ENCODE peak calls at places on chromosomes 11 and 22, in eight cellular contexts. One of them, this sample, is unnamed.
A peak's percentile ranks its signal among the peaks of the same experiment; 100 is the strongest.

GRCh38 chr22:37462983-37463382 is 23.2 kb downstream of the MFNG start:
- DNase-seq in NCI-H1694: no peak
- DNase-seq in HT1080: no peak
- DNase-seq in mesenchymal stem cell: peak; percentile 64
- DNase-seq in activated T-cell treated with anti-CD3 and anti-CD28 coated beads, Interleukin-2, amount 50 U/mL, for 1 hour: no peak
- DNase-seq in activated CD4-positive, alpha-beta T cell treated with anti-CD3 and anti-CD28 coated beads for 24 hours: no peak
- DNase-seq in lung microvascular endothelial cell: peak; percentile 33
- DNase-seq in neuronal stem cell: peak; percentile 57
- DNase-seq in this sample: no peak

GRCh38 chr11:114072978-114073377 is 13.5 kb downstream of the ZBTB16 start:
- DNase-seq in activated T-cell treated with anti-CD3 and anti-CD28 coated beads, Interleukin-2, amount 50 U/mL, for 1 hour: no peak
- DNase-seq in activated CD4-positive, alpha-beta T cell treated with anti-CD3 and anti-CD28 coated beads for 24 hours: no peak
- DNase-seq in mesenchymal stem cell: no peak
- DNase-seq in neuronal stem cell: no peak
- DNase-seq in NCI-H1694: no peak
- DNase-seq in lung microvascular endothelial cell: no peak
- DNase-seq in HT1080: no peak
- DNase-seq in this sample: peak; percentile 10

GRCh38 chr11:1878134-1879031 is 13.3 kb downstream of the PRR33 start:
- DNase-seq in activated T-cell treated with anti-CD3 and anti-CD28 coated beads, Interleukin-2, amount 50 U/mL, for 1 hour: no peak
- DNase-seq in neuronal stem cell: no peak
- DNase-seq in activated CD4-positive, alpha-beta T cell treated with anti-CD3 and anti-CD28 coated beads for 24 hours: no peak
- DNase-seq in HT1080: no peak
- DNase-seq in mesenchymal stem cell: no peak
- DNase-seq in lung microvascular endothelial cell: no peak
- DNase-seq in NCI-H1694: no peak
- DNase-seq in this sample: peak; percentile 32

GRCh38 chr22:38843201-38843715 is 570 bp downstream of the NPTXR start:
- DNase-seq in NCI-H1694: peak; percentile 12
- DNase-seq in activated T-cell treated with anti-CD3 and anti-CD28 coated beads, Interleukin-2, amount 50 U/mL, for 1 hour: peak; percentile 68
- DNase-seq in activated CD4-positive, alpha-beta T cell treated with anti-CD3 and anti-CD28 coated beads for 24 hours: no peak
- DNase-seq in mesenchymal stem cell: peak; percentile 80
- DNase-seq in neuronal stem cell: peak; percentile 56
- DNase-seq in lung microvascular endothelial cell: peak; percentile 87
- DNase-seq in HT1080: peak; percentile 71
- DNase-seq in this sample: peak; percentile 75

GRCh38 chr11:71400216-71400615 is 48.0 kb downstream of the DHCR7 start:
- DNase-seq in NCI-H1694: no peak
- DNase-seq in activated T-cell treated with anti-CD3 and anti-CD28 coated beads, Interleukin-2, amount 50 U/mL, for 1 hour: no peak
- DNase-seq in neuronal stem cell: no peak
- DNase-seq in activated CD4-positive, alpha-beta T cell treated with anti-CD3 and anti-CD28 coated beads for 24 hours: no peak
- DNase-seq in mesenchymal stem cell: no peak
- DNase-seq in lung microvascular endothelial cell: no peak
- DNase-seq in HT1080: no peak
- DNase-seq in this sample: no peak

GRCh38 chr11:46294365-46295309 is 17.2 kb downstream of the CREB3L1 start:
- DNase-seq in activated T-cell treated with anti-CD3 and anti-CD28 coated beads, Interleukin-2, amount 50 U/mL, for 1 hour: no peak
- DNase-seq in mesenchymal stem cell: peak; percentile 97
- DNase-seq in lung microvascular endothelial cell: no peak
- DNase-seq in HT1080: peak; percentile 76
- DNase-seq in NCI-H1694: no peak
- DNase-seq in neuronal stem cell: peak; percentile 70
- DNase-seq in activated CD4-positive, alpha-beta T cell treated with anti-CD3 and anti-CD28 coated beads for 24 hours: no peak
- DNase-seq in this sample: no peak

GRCh38 chr22:50419116-50419515 is 55.7 kb downstream of the SBF1 start:
- DNase-seq in neuronal stem cell: no peak
- DNase-seq in lung microvascular endothelial cell: no peak
- DNase-seq in HT1080: no peak
- DNase-seq in activated T-cell treated with anti-CD3 and anti-CD28 coated beads, Interleukin-2, amount 50 U/mL, for 1 hour: no peak
- DNase-seq in mesenchymal stem cell: no peak
- DNase-seq in activated CD4-positive, alpha-beta T cell treated with anti-CD3 and anti-CD28 coated beads for 24 hours: no peak
- DNase-seq in NCI-H1694: no peak
- DNase-seq in this sample: no peak

GRCh38 chr22:49896201-49896600 is 22.0 kb downstream of the ALG12 start:
- DNase-seq in neuronal stem cell: no peak
- DNase-seq in HT1080: no peak
- DNase-seq in activated T-cell treated with anti-CD3 and anti-CD28 coated beads, Interleukin-2, amount 50 U/mL, for 1 hour: no peak
- DNase-seq in mesenchymal stem cell: no peak
- DNase-seq in lung microvascular endothelial cell: no peak
- DNase-seq in activated CD4-positive, alpha-beta T cell treated with anti-CD3 and anti-CD28 coated beads for 24 hours: no peak
- DNase-seq in NCI-H1694: no peak
- DNase-seq in this sample: peak; percentile 43

GRCh38 chr22:19679476-19680099 is 34.7 kb upstream of the SEPTIN5 start:
- DNase-seq in mesenchymal stem cell: peak; percentile 2
- DNase-seq in HT1080: no peak
- DNase-seq in lung microvascular endothelial cell: peak; percentile 50
- DNase-seq in activated CD4-positive, alpha-beta T cell treated with anti-CD3 and anti-CD28 coated beads for 24 hours: peak; percentile 9
- DNase-seq in activated T-cell treated with anti-CD3 and anti-CD28 coated beads, Interleukin-2, amount 50 U/mL, for 1 hour: peak; percentile 58
- DNase-seq in NCI-H1694: no peak
- DNase-seq in neuronal stem cell: no peak
- DNase-seq in this sample: peak; percentile 82

GRCh38 chr11:70531281-70532065 is 133.1 kb downstream of the CTTN start:
- DNase-seq in neuronal stem cell: no peak
- DNase-seq in mesenchymal stem cell: no peak
- DNase-seq in NCI-H1694: no peak
- DNase-seq in activated CD4-positive, alpha-beta T cell treated with anti-CD3 and anti-CD28 coated beads for 24 hours: no peak
- DNase-seq in HT1080: no peak
- DNase-seq in lung microvascular endothelial cell: no peak
- DNase-seq in activated T-cell treated with anti-CD3 and anti-CD28 coated beads, Interleukin-2, amount 50 U/mL, for 1 hour: peak; percentile 6
- DNase-seq in this sample: peak; percentile 57

GRCh38 chr11:118437736-118438125 is 1.4 kb downstream of the KMT2A start:
- DNase-seq in lung microvascular endothelial cell: peak; percentile 11
- DNase-seq in activated CD4-positive, alpha-beta T cell treated with anti-CD3 and anti-CD28 coated beads for 24 hours: no peak
- DNase-seq in NCI-H1694: no peak
- DNase-seq in neuronal stem cell: peak; percentile 41
- DNase-seq in mesenchymal stem cell: peak; percentile 66
- DNase-seq in activated T-cell treated with anti-CD3 and anti-CD28 coated beads, Interleukin-2, amount 50 U/mL, for 1 hour: peak; percentile 41
- DNase-seq in HT1080: no peak
- DNase-seq in this sample: no peak

GRCh38 chr11:32576456-32576855 is 7.2 kb upstream of the EIF3M start:
- DNase-seq in activated T-cell treated with anti-CD3 and anti-CD28 coated beads, Interleukin-2, amount 50 U/mL, for 1 hour: no peak
- DNase-seq in activated CD4-positive, alpha-beta T cell treated with anti-CD3 and anti-CD28 coated beads for 24 hours: no peak
- DNase-seq in NCI-H1694: no peak
- DNase-seq in mesenchymal stem cell: no peak
- DNase-seq in neuronal stem cell: no peak
- DNase-seq in lung microvascular endothelial cell: no peak
- DNase-seq in HT1080: no peak
- DNase-seq in this sample: no peak

GRCh38 chr22:19406281-19406811 is 25.2 kb downstream of the HIRA start:
- DNase-seq in activated T-cell treated with anti-CD3 and anti-CD28 coated beads, Interleukin-2, amount 50 U/mL, for 1 hour: no peak
- DNase-seq in mesenchymal stem cell: no peak
- DNase-seq in neuronal stem cell: no peak
- DNase-seq in activated CD4-positive, alpha-beta T cell treated with anti-CD3 and anti-CD28 coated beads for 24 hours: no peak
- DNase-seq in NCI-H1694: no peak
- DNase-seq in lung microvascular endothelial cell: no peak
- DNase-seq in HT1080: no peak
- DNase-seq in this sample: no peak

GRCh38 chr11:65790104-65790901 is 3.4 kb downstream of the OVOL1 start:
- DNase-seq in lung microvascular endothelial cell: no peak
- DNase-seq in mesenchymal stem cell: no peak
- DNase-seq in activated T-cell treated with anti-CD3 and anti-CD28 coated beads, Interleukin-2, amount 50 U/mL, for 1 hour: no peak
- DNase-seq in activated CD4-positive, alpha-beta T cell treated with anti-CD3 and anti-CD28 coated beads for 24 hours: no peak
- DNase-seq in NCI-H1694: no peak
- DNase-seq in HT1080: no peak
- DNase-seq in neuronal stem cell: no peak
- DNase-seq in this sample: no peak

GRCh38 chr11:1568451-1568911 is 3.6 kb downstream of the DUSP8 start:
- DNase-seq in HT1080: no peak
- DNase-seq in activated T-cell treated with anti-CD3 and anti-CD28 coated beads, Interleukin-2, amount 50 U/mL, for 1 hour: peak; percentile 54
- DNase-seq in lung microvascular endothelial cell: no peak
- DNase-seq in NCI-H1694: peak; percentile 16
- DNase-seq in neuronal stem cell: no peak
- DNase-seq in activated CD4-positive, alpha-beta T cell treated with anti-CD3 and anti-CD28 coated beads for 24 hours: no peak
- DNase-seq in mesenchymal stem cell: no peak
- DNase-seq in this sample: peak; percentile 63

GRCh38 chr11:128022007-128022368 is 565.4 kb downstream of the ETS1 start:
- DNase-seq in lung microvascular endothelial cell: peak; percentile 33
- DNase-seq in mesenchymal stem cell: peak; percentile 30
- DNase-seq in HT1080: peak; percentile 82
- DNase-seq in activated CD4-positive, alpha-beta T cell treated with anti-CD3 and anti-CD28 coated beads for 24 hours: no peak
- DNase-seq in activated T-cell treated with anti-CD3 and anti-CD28 coated beads, Interleukin-2, amount 50 U/mL, for 1 hour: no peak
- DNase-seq in NCI-H1694: no peak
- DNase-seq in neuronal stem cell: no peak
- DNase-seq in this sample: no peak

GRCh38 chr11:96109265-96110030 is 185.5 kb upstream of the MTMR2 start:
- DNase-seq in neuronal stem cell: no peak
- DNase-seq in activated CD4-positive, alpha-beta T cell treated with anti-CD3 and anti-CD28 coated beads for 24 hours: no peak
- DNase-seq in lung microvascular endothelial cell: no peak
- DNase-seq in mesenchymal stem cell: no peak
- DNase-seq in HT1080: no peak
- DNase-seq in NCI-H1694: no peak
- DNase-seq in activated T-cell treated with anti-CD3 and anti-CD28 coated beads, Interleukin-2, amount 50 U/mL, for 1 hour: no peak
- DNase-seq in this sample: no peak

GRCh38 chr11:94882931-94883330 is 90.4 kb downstream of the CWC15 start:
- DNase-seq in mesenchymal stem cell: no peak
- DNase-seq in lung microvascular endothelial cell: no peak
- DNase-seq in NCI-H1694: no peak
- DNase-seq in HT1080: no peak
- DNase-seq in activated CD4-positive, alpha-beta T cell treated with anti-CD3 and anti-CD28 coated beads for 24 hours: no peak
- DNase-seq in neuronal stem cell: no peak
- DNase-seq in activated T-cell treated with anti-CD3 and anti-CD28 coated beads, Interleukin-2, amount 50 U/mL, for 1 hour: no peak
- DNase-seq in this sample: no peak

GRCh38 chr11:67024410-67024809 is 1.5 kb downstream of the SYT12 start:
- DNase-seq in activated T-cell treated with anti-CD3 and anti-CD28 coated beads, Interleukin-2, amount 50 U/mL, for 1 hour: peak; percentile 44
- DNase-seq in activated CD4-positive, alpha-beta T cell treated with anti-CD3 and anti-CD28 coated beads for 24 hours: peak; percentile 10
- DNase-seq in neuronal stem cell: no peak
- DNase-seq in HT1080: peak; percentile 75
- DNase-seq in mesenchymal stem cell: no peak
- DNase-seq in NCI-H1694: no peak
- DNase-seq in lung microvascular endothelial cell: no peak
- DNase-seq in this sample: no peak

GRCh38 chr22:44691796-44692661 is 10.0 kb upstream of the PRR5 start:
- DNase-seq in activated CD4-positive, alpha-beta T cell treated with anti-CD3 and anti-CD28 coated beads for 24 hours: no peak
- DNase-seq in activated T-cell treated with anti-CD3 and anti-CD28 coated beads, Interleukin-2, amount 50 U/mL, for 1 hour: no peak
- DNase-seq in neuronal stem cell: no peak
- DNase-seq in NCI-H1694: no peak
- DNase-seq in mesenchymal stem cell: no peak
- DNase-seq in HT1080: no peak
- DNase-seq in lung microvascular endothelial cell: no peak
- DNase-seq in this sample: peak; percentile 58

GRCh38 chr11:65786008-65786785 is 666 bp upstream of the OVOL1 start:
- DNase-seq in activated T-cell treated with anti-CD3 and anti-CD28 coated beads, Interleukin-2, amount 50 U/mL, for 1 hour: peak; percentile 57
- DNase-seq in HT1080: no peak
- DNase-seq in lung microvascular endothelial cell: no peak
- DNase-seq in activated CD4-positive, alpha-beta T cell treated with anti-CD3 and anti-CD28 coated beads for 24 hours: no peak
- DNase-seq in neuronal stem cell: no peak
- DNase-seq in NCI-H1694: no peak
- DNase-seq in mesenchymal stem cell: no peak
- DNase-seq in this sample: peak; percentile 75

GRCh38 chr11:123536690-123537437 is 106.8 kb downstream of the GRAMD1B start:
- DNase-seq in lung microvascular endothelial cell: no peak
- DNase-seq in NCI-H1694: no peak
- DNase-seq in mesenchymal stem cell: peak; percentile 70
- DNase-seq in neuronal stem cell: no peak
- DNase-seq in activated T-cell treated with anti-CD3 and anti-CD28 coated beads, Interleukin-2, amount 50 U/mL, for 1 hour: no peak
- DNase-seq in HT1080: peak; percentile 44
- DNase-seq in activated CD4-positive, alpha-beta T cell treated with anti-CD3 and anti-CD28 coated beads for 24 hours: no peak
- DNase-seq in this sample: no peak

This sample was measured in upper lobe of right lung.